ENCODE peak calls at places on chromosome 2, in five cellular contexts. One of them, this sample, is unnamed.

GRCh38 chr2:42138163-42139016 is 30.8 kb upstream of the EML4 start:
- DNase-seq in stimulated activated CD8-positive, alpha-beta memory T cell treated with anti-CD3 and anti-CD28 coated beads, Interleukin-4, amount 100 ng/mL, for 4 hours: no peak
- DNase-seq in NCI-H2029: no peak
- DNase-seq in activated CD4-positive, alpha-beta T cell treated with anti-CD3 and anti-CD28 coated beads, Interleukin-2, amount 10 ng/mL, durations not matched to agents 24 days and 14 days: no peak
- DNase-seq in NCI-H345: no peak
- DNase-seq in this sample: peak

GRCh38 chr2:96604104-96604503 is 34.0 kb downstream of the KANSL3 start:
- DNase-seq in stimulated activated CD8-positive, alpha-beta memory T cell treated with anti-CD3 and anti-CD28 coated beads, Interleukin-4, amount 100 ng/mL, for 4 hours: no peak
- DNase-seq in NCI-H345: no peak
- DNase-seq in activated CD4-positive, alpha-beta T cell treated with anti-CD3 and anti-CD28 coated beads, Interleukin-2, amount 10 ng/mL, durations not matched to agents 24 days and 14 days: no peak
- DNase-seq in NCI-H2029: no peak
- DNase-seq in this sample: no peak

GRCh38 chr2:173119944-173120343 is 44.3 kb downstream of the MAP3K20 start:
- DNase-seq in activated CD4-positive, alpha-beta T cell treated with anti-CD3 and anti-CD28 coated beads, Interleukin-2, amount 10 ng/mL, durations not matched to agents 24 days and 14 days: no peak
- DNase-seq in NCI-H2029: no peak
- DNase-seq in stimulated activated CD8-positive, alpha-beta memory T cell treated with anti-CD3 and anti-CD28 coated beads, Interleukin-4, amount 100 ng/mL, for 4 hours: no peak
- DNase-seq in NCI-H345: no peak
- DNase-seq in this sample: no peak

GRCh38 chr2:73291093-73291460 is 2.3 kb downstream of the EGR4 start:
- DNase-seq in NCI-H2029: no peak
- DNase-seq in activated CD4-positive, alpha-beta T cell treated with anti-CD3 and anti-CD28 coated beads, Interleukin-2, amount 10 ng/mL, durations not matched to agents 24 days and 14 days: peak
- DNase-seq in stimulated activated CD8-positive, alpha-beta memory T cell treated with anti-CD3 and anti-CD28 coated beads, Interleukin-4, amount 100 ng/mL, for 4 hours: no peak
- DNase-seq in NCI-H345: no peak
- DNase-seq in this sample: peak

GRCh38 chr2:224513991-224514390 is 71.2 kb downstream of the CUL3 start:
- DNase-seq in NCI-H345: no peak
- DNase-seq in stimulated activated CD8-positive, alpha-beta memory T cell treated with anti-CD3 and anti-CD28 coated beads, Interleukin-4, amount 100 ng/mL, for 4 hours: no peak
- DNase-seq in NCI-H2029: no peak
- DNase-seq in activated CD4-positive, alpha-beta T cell treated with anti-CD3 and anti-CD28 coated beads, Interleukin-2, amount 10 ng/mL, durations not matched to agents 24 days and 14 days: no peak
- DNase-seq in this sample: peak

GRCh38 chr2:1481406-1482252 is 68.4 kb downstream of the TPO start:
- DNase-seq in NCI-H2029: no peak
- DNase-seq in activated CD4-positive, alpha-beta T cell treated with anti-CD3 and anti-CD28 coated beads, Interleukin-2, amount 10 ng/mL, durations not matched to agents 24 days and 14 days: no peak
- DNase-seq in NCI-H345: no peak
- DNase-seq in stimulated activated CD8-positive, alpha-beta memory T cell treated with anti-CD3 and anti-CD28 coated beads, Interleukin-4, amount 100 ng/mL, for 4 hours: no peak
- DNase-seq in this sample: no peak

GRCh38 chr2:37523861-37524362 is 147.5 kb downstream of the CDC42EP3 start:
- DNase-seq in NCI-H2029: no peak
- DNase-seq in NCI-H345: no peak
- DNase-seq in activated CD4-positive, alpha-beta T cell treated with anti-CD3 and anti-CD28 coated beads, Interleukin-2, amount 10 ng/mL, durations not matched to agents 24 days and 14 days: no peak
- DNase-seq in stimulated activated CD8-positive, alpha-beta memory T cell treated with anti-CD3 and anti-CD28 coated beads, Interleukin-4, amount 100 ng/mL, for 4 hours: no peak
- DNase-seq in this sample: peak

GRCh38 chr2:128208023-128208422 is 110.6 kb downstream of the HS6ST1 start:
- DNase-seq in activated CD4-positive, alpha-beta T cell treated with anti-CD3 and anti-CD28 coated beads, Interleukin-2, amount 10 ng/mL, durations not matched to agents 24 days and 14 days: no peak
- DNase-seq in stimulated activated CD8-positive, alpha-beta memory T cell treated with anti-CD3 and anti-CD28 coated beads, Interleukin-4, amount 100 ng/mL, for 4 hours: no peak
- DNase-seq in NCI-H2029: no peak
- DNase-seq in NCI-H345: no peak
- DNase-seq in this sample: no peak

GRCh38 chr2:31221549-31221948 is 4.2 kb upstream of the CAPN14 start:
- DNase-seq in stimulated activated CD8-positive, alpha-beta memory T cell treated with anti-CD3 and anti-CD28 coated beads, Interleukin-4, amount 100 ng/mL, for 4 hours: no peak
- DNase-seq in NCI-H345: no peak
- DNase-seq in NCI-H2029: no peak
- DNase-seq in activated CD4-positive, alpha-beta T cell treated with anti-CD3 and anti-CD28 coated beads, Interleukin-2, amount 10 ng/mL, durations not matched to agents 24 days and 14 days: no peak
- DNase-seq in this sample: no peak

GRCh38 chr2:54652540-54652939 is 70.9 kb upstream of the EML6 start:
- DNase-seq in NCI-H345: no peak
- DNase-seq in NCI-H2029: no peak
- DNase-seq in stimulated activated CD8-positive, alpha-beta memory T cell treated with anti-CD3 and anti-CD28 coated beads, Interleukin-4, amount 100 ng/mL, for 4 hours: no peak
- DNase-seq in activated CD4-positive, alpha-beta T cell treated with anti-CD3 and anti-CD28 coated beads, Interleukin-2, amount 10 ng/mL, durations not matched to agents 24 days and 14 days: no peak
- DNase-seq in this sample: no peak

GRCh38 chr2:65530547-65531320 is 98.3 kb upstream of the SPRED2 start:
- DNase-seq in NCI-H2029: no peak
- DNase-seq in stimulated activated CD8-positive, alpha-beta memory T cell treated with anti-CD3 and anti-CD28 coated beads, Interleukin-4, amount 100 ng/mL, for 4 hours: no peak
- DNase-seq in activated CD4-positive, alpha-beta T cell treated with anti-CD3 and anti-CD28 coated beads, Interleukin-2, amount 10 ng/mL, durations not matched to agents 24 days and 14 days: no peak
- DNase-seq in NCI-H345: no peak
- DNase-seq in this sample: peak